ENCODE peak calls at places on chromosome 1, in eight cellular contexts. N, W, C, H, Y, B, V and D are unnamed samples.

GRCh38 chr1:188872376-188872775 is 1605.3 kb downstream of the BRINP3 start:
- DNase-seq in N (no peak), W (no peak), C (no peak), H (no peak), Y (no peak), B (no peak), V (no peak), D (peak; percentile 15)

GRCh38 chr1:155932085-155932484 is 2.1 kb downstream of the KHDC4 start:
- DNase-seq in N (no peak), W (peak; percentile 29), C (no peak), H (no peak), Y (no peak), B (no peak), V (no peak), D (no peak)

GRCh38 chr1:66489146-66489545 is 44.8 kb upstream of the SGIP1 start:
- DNase-seq in N (no peak), W (peak; percentile 88), C (no peak), H (no peak), Y (no peak), B (no peak), V (no peak), D (peak; percentile 69)

GRCh38 chr1:108865316-108865910 is 8.5 kb upstream of the AKNAD1 start:
- DNase-seq in N (peak; percentile 46), W (no peak), C (no peak), H (no peak), Y (no peak), B (peak; percentile 14), V (no peak), D (no peak)

GRCh38 chr1:155379180-155379876 is 58.6 kb downstream of the RUSC1 start:
- DNase-seq in N (no peak), W (peak; percentile 77), C (peak; percentile 16), H (no peak), Y (peak; percentile 59), B (peak; percentile 81), V (no peak), D (peak; percentile 74)

GRCh38 chr1:83543222-83543973 is 455.5 kb downstream of the TTLL7 start:
- DNase-seq in N (no peak), W (no peak), C (no peak), H (no peak), Y (no peak), B (no peak), V (no peak), D (no peak)

GRCh38 chr1:33612877-33613487 is 140.5 kb downstream of the ZSCAN20 start:
- DNase-seq in N (peak; percentile 84), W (peak; percentile 80), C (peak; percentile 34), H (no peak), Y (peak; percentile 19), B (peak; percentile 61), V (no peak), D (peak; percentile 64)

GRCh38 chr1:34739613-34740012 is 15.2 kb upstream of the GJB5 start:
- DNase-seq in N (no peak), W (no peak), C (no peak), H (no peak), Y (no peak), B (no peak), V (no peak), D (no peak)

GRCh38 chr1:230105245-230105753 is 38.3 kb downstream of the GALNT2 start:
- DNase-seq in N (no peak), W (no peak), C (no peak), H (no peak), Y (no peak), B (no peak), V (no peak), D (no peak)

GRCh38 chr1:41672173-41672572 is 187.7 kb upstream of the EDN2 start:
- DNase-seq in N (peak; percentile 80), W (peak; percentile 86), C (peak; percentile 82), H (no peak), Y (no peak), B (no peak), V (no peak), D (peak; percentile 86)

GRCh38 chr1:201016943-201017827 is 6.3 kb downstream of the KIF21B start:
- DNase-seq in N (no peak), W (no peak), C (no peak), H (no peak), Y (peak; percentile 18), B (no peak), V (no peak), D (no peak)

GRCh38 chr1:189657131-189657530 is 820.5 kb downstream of the BRINP3 start:
- DNase-seq in N (no peak), W (no peak), C (no peak), H (no peak), Y (no peak), B (no peak), V (no peak), D (no peak)

GRCh38 chr1:119808972-119809550 is 2.2 kb downstream of the REG4 start:
- DNase-seq in N (peak; percentile 89), W (peak; percentile 71), C (peak; percentile 52), H (peak; percentile 40), Y (no peak), B (peak; percentile 79), V (no peak), D (peak; percentile 69)

GRCh38 chr1:2962946-2963345 is 58.3 kb upstream of the ACTRT2 start:
- DNase-seq in N (no peak), W (no peak), C (no peak), H (no peak), Y (no peak), B (no peak), V (no peak), D (no peak)

GRCh38 chr1:171911506-171911905 is 70.2 kb downstream of the DNM3 start:
- DNase-seq in N (peak; percentile 14), W (peak; percentile 18), C (peak; percentile 29), H (no peak), Y (no peak), B (no peak), V (no peak), D (no peak)

GRCh38 chr1:29708818-29709710 is 472.7 kb downstream of the PTPRU start:
- DNase-seq in N (peak; percentile 38), W (peak; percentile 81), C (peak; percentile 74), H (no peak), Y (peak; percentile 57), B (no peak), V (no peak), D (peak; percentile 81)

GRCh38 chr1:156060937-156061636 is at the start of gene RAB25:
- DNase-seq in N (peak; percentile 92), W (no peak), C (no peak), H (no peak), Y (no peak), B (no peak), V (no peak), D (no peak)

GRCh38 chr1:182198006-182198605 is 136.6 kb upstream of the ZNF648 start:
- DNase-seq in N (no peak), W (peak; percentile 34), C (no peak), H (no peak), Y (no peak), B (no peak), V (no peak), D (no peak)

GRCh38 chr1:65681101-65681500 is 111.6 kb upstream of the PDE4B start:
- DNase-seq in N (no peak), W (peak; percentile 81), C (peak; percentile 23), H (no peak), Y (peak; percentile 34), B (no peak), V (no peak), D (peak; percentile 70)